ENCODE peak calls at places on chromosomes 4 and X, in six cellular contexts. One of them, this sample, is unnamed. For H3K9me3, the result is how much of the 10 kb centered on the place peaks cover.

GRCh38 chr4:108078024-108078733 is 88.5 kb downstream of the HADH start:
- DNase-seq in colonic mucosa: no peak
- DNase-seq in psoas muscle: no peak
- DNase-seq in CD4-positive, alpha-beta memory T cell: no peak
- DNase-seq in WERI-Rb-1: no peak
- DNase-seq in AG04450: no peak
- DNase-seq in this sample: no peak

GRCh38 chr4:29075366-29075765 is 1644.8 kb upstream of the PCDH7 start:
- DNase-seq in colonic mucosa: no peak
- DNase-seq in WERI-Rb-1: no peak
- DNase-seq in CD4-positive, alpha-beta memory T cell: no peak
- DNase-seq in psoas muscle: no peak
- DNase-seq in AG04450: no peak
- DNase-seq in this sample: no peak

GRCh38 chr4:188178276-188178675 is 39.0 kb downstream of the TRIML1 start:
- DNase-seq in CD4-positive, alpha-beta memory T cell: no peak
- DNase-seq in WERI-Rb-1: no peak
- DNase-seq in psoas muscle: no peak
- DNase-seq in colonic mucosa: no peak
- DNase-seq in AG04450: no peak
- DNase-seq in this sample: no peak

GRCh38 chrX:56766554-56767412 is 37.7 kb downstream of the NBDY start:
- DNase-seq in psoas muscle: no peak
- DNase-seq in WERI-Rb-1: no peak
- DNase-seq in colonic mucosa: peak
- DNase-seq in AG04450: no peak
- DNase-seq in CD4-positive, alpha-beta memory T cell: no peak
- DNase-seq in this sample: no peak

GRCh38 chrX:85020216-85020615 is 16.5 kb downstream of the APOOL start:
- DNase-seq in psoas muscle: no peak
- DNase-seq in AG04450: no peak
- DNase-seq in CD4-positive, alpha-beta memory T cell: no peak
- DNase-seq in WERI-Rb-1: no peak
- DNase-seq in colonic mucosa: no peak
- DNase-seq in this sample: no peak

GRCh38 chrX:115598556-115598955 is 37.6 kb downstream of the PLS3 start:
- DNase-seq in colonic mucosa: no peak
- DNase-seq in psoas muscle: no peak
- DNase-seq in CD4-positive, alpha-beta memory T cell: no peak
- DNase-seq in WERI-Rb-1: no peak
- DNase-seq in AG04450: no peak
- DNase-seq in this sample: no peak

GRCh38 chr4:94978904-94979303 is 221.1 kb downstream of the BMPR1B start:
- DNase-seq in colonic mucosa: no peak
- DNase-seq in psoas muscle: no peak
- DNase-seq in AG04450: no peak
- DNase-seq in CD4-positive, alpha-beta memory T cell: no peak
- DNase-seq in WERI-Rb-1: no peak
- DNase-seq in this sample: no peak

GRCh38 chr4:80459918-80460473 is 124.5 kb downstream of the CFAP299 start:
- DNase-seq in AG04450: no peak
- DNase-seq in colonic mucosa: no peak
- DNase-seq in CD4-positive, alpha-beta memory T cell: no peak
- DNase-seq in WERI-Rb-1: no peak
- DNase-seq in psoas muscle: no peak
- DNase-seq in this sample: no peak

GRCh38 chr4:153131478-153132069 is 72.7 kb upstream of the TRIM2 start:
- DNase-seq in colonic mucosa: no peak
- DNase-seq in CD4-positive, alpha-beta memory T cell: no peak
- DNase-seq in AG04450: no peak
- DNase-seq in psoas muscle: no peak
- DNase-seq in WERI-Rb-1: no peak
- DNase-seq in this sample: no peak

GRCh38 chr4:58075724-58076123 is 965.5 kb upstream of the IGFBP7 start:
- DNase-seq in psoas muscle: no peak
- DNase-seq in colonic mucosa: no peak
- DNase-seq in AG04450: no peak
- DNase-seq in CD4-positive, alpha-beta memory T cell: no peak
- DNase-seq in WERI-Rb-1: no peak
- DNase-seq in this sample: no peak

GRCh38 chr4:58074382-58074781 is 964.2 kb upstream of the IGFBP7 start:
- DNase-seq in psoas muscle: no peak
- DNase-seq in colonic mucosa: no peak
- DNase-seq in WERI-Rb-1: no peak
- DNase-seq in CD4-positive, alpha-beta memory T cell: no peak
- DNase-seq in AG04450: no peak
- DNase-seq in this sample: no peak
- H3K9me3 ChIP-seq in psoas muscle: under half
- H3K9me3 ChIP-seq in colonic mucosa: under half
- H3K9me3 ChIP-seq in WERI-Rb-1: under half
- H3K9me3 ChIP-seq in CD4-positive, alpha-beta memory T cell: under half
- H3K9me3 ChIP-seq in AG04450: under half
- H3K9me3 ChIP-seq in this sample: under half

DNA sequence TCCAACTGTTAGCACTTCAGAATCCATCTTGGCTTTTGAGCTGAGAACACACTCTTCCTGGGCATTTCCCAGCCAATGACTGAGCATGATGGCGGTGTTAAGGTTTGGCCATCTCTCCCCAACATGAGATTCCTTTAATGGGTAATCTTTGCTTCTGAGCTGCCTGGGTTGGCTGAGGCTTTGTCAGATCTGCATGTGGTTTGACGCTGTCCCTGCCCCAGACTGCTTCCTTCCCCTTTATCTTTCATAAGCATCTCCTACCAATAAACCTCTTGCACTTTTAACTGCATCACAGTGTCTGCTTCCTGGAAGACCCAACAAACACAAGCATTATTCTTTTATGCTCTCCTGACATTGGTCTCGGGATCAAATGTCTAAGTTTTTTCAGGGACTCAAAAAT is 31.5 kb upstream of the DIPK2B start:
- DNase-seq in AG04450: no peak
- DNase-seq in colonic mucosa: no peak
- DNase-seq in psoas muscle: no peak
- DNase-seq in CD4-positive, alpha-beta memory T cell: peak
- DNase-seq in WERI-Rb-1: no peak
- DNase-seq in this sample: no peak
- H3K9me3 ChIP-seq in AG04450: under half
- H3K9me3 ChIP-seq in colonic mucosa: under half
- H3K9me3 ChIP-seq in psoas muscle: under half
- H3K9me3 ChIP-seq in CD4-positive, alpha-beta memory T cell: under half
- H3K9me3 ChIP-seq in WERI-Rb-1: under half
- H3K9me3 ChIP-seq in this sample: under half

DNA sequence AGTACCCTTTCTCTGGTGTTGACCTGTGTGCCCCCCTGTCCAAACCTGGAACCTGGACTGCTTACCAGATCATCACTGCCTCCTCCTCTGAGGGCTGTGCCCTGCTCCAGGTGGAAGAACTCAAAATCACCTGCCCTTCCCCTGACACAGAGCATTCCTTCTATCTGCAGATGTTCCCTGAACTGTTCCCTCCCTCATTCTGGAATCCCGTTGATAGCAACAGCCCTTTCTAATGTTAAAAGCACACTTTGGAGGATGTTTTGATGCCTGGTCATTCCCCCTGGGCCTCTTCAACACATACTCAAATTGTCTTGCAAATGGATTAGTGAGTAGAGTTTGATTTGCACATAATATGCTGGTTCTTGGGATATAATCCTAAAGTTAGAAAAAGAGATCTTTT is 225.8 kb downstream of the FGF13 start:
- DNase-seq in colonic mucosa: no peak
- DNase-seq in CD4-positive, alpha-beta memory T cell: no peak
- DNase-seq in psoas muscle: no peak
- DNase-seq in WERI-Rb-1: no peak
- DNase-seq in AG04450: no peak
- DNase-seq in this sample: no peak
- H3K9me3 ChIP-seq in colonic mucosa: under half
- H3K9me3 ChIP-seq in CD4-positive, alpha-beta memory T cell: under half
- H3K9me3 ChIP-seq in psoas muscle: under half
- H3K9me3 ChIP-seq in WERI-Rb-1: under half
- H3K9me3 ChIP-seq in AG04450: under half
- H3K9me3 ChIP-seq in this sample: under half

GRCh38 chr4:138935-139334 is 14.6 kb downstream of the ZNF718 start:
- DNase-seq in AG04450: no peak
- DNase-seq in colonic mucosa: no peak
- DNase-seq in psoas muscle: no peak
- DNase-seq in WERI-Rb-1: no peak
- DNase-seq in CD4-positive, alpha-beta memory T cell: no peak
- DNase-seq in this sample: no peak
- H3K9me3 ChIP-seq in AG04450: under half
- H3K9me3 ChIP-seq in colonic mucosa: under half
- H3K9me3 ChIP-seq in psoas muscle: half or more
- H3K9me3 ChIP-seq in WERI-Rb-1: under half
- H3K9me3 ChIP-seq in CD4-positive, alpha-beta memory T cell: under half
- H3K9me3 ChIP-seq in this sample: under half

GRCh38 chrX:4263005-4263404 is 549.6 kb upstream of the PRKX start:
- DNase-seq in CD4-positive, alpha-beta memory T cell: no peak
- DNase-seq in psoas muscle: no peak
- DNase-seq in colonic mucosa: no peak
- DNase-seq in AG04450: no peak
- DNase-seq in WERI-Rb-1: no peak
- DNase-seq in this sample: no peak
- H3K9me3 ChIP-seq in CD4-positive, alpha-beta memory T cell: under half
- H3K9me3 ChIP-seq in psoas muscle: under half
- H3K9me3 ChIP-seq in colonic mucosa: under half
- H3K9me3 ChIP-seq in AG04450: under half
- H3K9me3 ChIP-seq in WERI-Rb-1: under half
- H3K9me3 ChIP-seq in this sample: under half

DNA sequence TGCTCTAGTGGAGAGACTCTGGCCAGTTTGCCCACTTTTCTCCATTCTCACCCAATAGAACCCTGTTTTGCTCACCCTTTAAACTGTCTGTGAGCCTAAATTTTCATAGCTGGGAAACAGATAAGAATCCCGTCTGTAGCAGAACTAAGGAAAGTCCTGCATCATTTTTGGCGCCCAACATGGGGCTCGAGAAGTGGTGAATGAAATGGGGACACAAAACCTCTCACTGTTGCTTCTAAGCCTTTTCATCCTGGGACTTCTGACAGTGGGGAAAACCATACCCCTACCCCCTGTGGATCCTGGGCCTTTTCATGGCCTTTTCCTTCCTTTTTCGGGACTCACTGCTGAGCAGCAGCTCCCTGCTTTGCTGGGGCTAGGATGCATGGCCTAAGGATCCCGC is 189.9 kb downstream of the INPP4B start:
- DNase-seq in psoas muscle: peak
- DNase-seq in colonic mucosa: no peak
- DNase-seq in AG04450: no peak
- DNase-seq in WERI-Rb-1: no peak
- DNase-seq in CD4-positive, alpha-beta memory T cell: no peak
- DNase-seq in this sample: peak
- H3K9me3 ChIP-seq in psoas muscle: half or more
- H3K9me3 ChIP-seq in colonic mucosa: under half
- H3K9me3 ChIP-seq in AG04450: under half
- H3K9me3 ChIP-seq in WERI-Rb-1: under half
- H3K9me3 ChIP-seq in CD4-positive, alpha-beta memory T cell: under half
- H3K9me3 ChIP-seq in this sample: under half

GRCh38 chrX:40172980-40173661 is 75.4 kb upstream of the BCOR start:
- DNase-seq in CD4-positive, alpha-beta memory T cell: no peak
- DNase-seq in WERI-Rb-1: peak
- DNase-seq in psoas muscle: no peak
- DNase-seq in colonic mucosa: peak
- DNase-seq in AG04450: no peak
- DNase-seq in this sample: no peak
- H3K9me3 ChIP-seq in CD4-positive, alpha-beta memory T cell: under half
- H3K9me3 ChIP-seq in WERI-Rb-1: under half
- H3K9me3 ChIP-seq in psoas muscle: under half
- H3K9me3 ChIP-seq in colonic mucosa: under half
- H3K9me3 ChIP-seq in AG04450: under half
- H3K9me3 ChIP-seq in this sample: under half

DNA sequence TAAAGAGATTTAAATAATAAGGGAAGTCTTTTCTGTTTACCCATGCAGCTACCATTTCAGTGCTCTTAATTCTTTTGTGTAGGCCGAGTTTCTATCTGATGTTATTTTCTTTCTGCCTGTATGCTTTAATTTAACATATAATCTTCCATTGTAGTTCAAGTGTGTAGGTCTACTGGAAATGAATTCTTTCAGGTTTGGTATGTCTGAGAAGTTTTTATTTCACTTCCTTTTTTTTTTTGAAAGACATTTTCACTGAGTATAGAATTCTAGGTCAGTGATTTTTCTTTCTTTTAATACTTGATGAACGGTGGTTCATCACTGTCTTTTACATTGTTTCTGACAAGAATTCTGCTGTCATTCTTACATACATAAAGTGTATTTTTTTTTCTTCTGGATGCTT is 42.1 kb downstream of the VAMP7 start:
- DNase-seq in CD4-positive, alpha-beta memory T cell: no peak
- DNase-seq in psoas muscle: no peak
- DNase-seq in colonic mucosa: no peak
- DNase-seq in WERI-Rb-1: no peak
- DNase-seq in AG04450: no peak
- DNase-seq in this sample: no peak
- H3K9me3 ChIP-seq in CD4-positive, alpha-beta memory T cell: under half
- H3K9me3 ChIP-seq in psoas muscle: under half
- H3K9me3 ChIP-seq in colonic mucosa: under half
- H3K9me3 ChIP-seq in WERI-Rb-1: under half
- H3K9me3 ChIP-seq in AG04450: under half
- H3K9me3 ChIP-seq in this sample: under half

DNA sequence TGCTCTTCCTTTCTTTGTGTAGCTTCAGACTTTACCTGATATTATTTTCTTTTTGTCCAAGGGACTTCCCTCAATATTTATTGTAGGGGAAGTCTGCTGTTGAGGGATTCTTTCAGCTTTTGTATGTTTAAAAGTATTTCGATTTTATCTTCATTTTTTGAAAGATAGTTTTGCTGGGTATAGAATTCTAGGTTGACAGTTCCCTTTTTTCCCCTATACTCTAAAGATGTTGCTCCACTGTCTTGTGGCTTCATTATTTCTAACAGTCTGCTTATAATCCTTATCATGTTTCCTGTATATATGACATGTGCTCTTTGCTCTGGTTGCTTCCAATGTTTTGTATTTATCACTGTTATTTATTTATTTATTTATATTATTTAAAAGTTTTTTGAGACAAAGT is 57.3 kb downstream of the CYTL1 start:
- DNase-seq in CD4-positive, alpha-beta memory T cell: no peak
- DNase-seq in colonic mucosa: no peak
- DNase-seq in AG04450: no peak
- DNase-seq in WERI-Rb-1: no peak
- DNase-seq in psoas muscle: no peak
- DNase-seq in this sample: no peak
- H3K9me3 ChIP-seq in CD4-positive, alpha-beta memory T cell: under half
- H3K9me3 ChIP-seq in colonic mucosa: under half
- H3K9me3 ChIP-seq in AG04450: under half
- H3K9me3 ChIP-seq in WERI-Rb-1: under half
- H3K9me3 ChIP-seq in psoas muscle: under half
- H3K9me3 ChIP-seq in this sample: under half

This sample was measured in T-helper 17 cell.